ENCODE peak calls at places on chromosomes 16 and 17, in seven cellular contexts. I is fibroblast of the aortic adventitia, K is fibroblast of pulmonary artery, Z is body of pancreas, Y is lung, M is HFF-Myc, B is endothelial cell. S is an unnamed sample.

GRCh38 chr17:81386646-81387234 is 8.5 kb upstream of the BAHCC1 start:
- DNase-seq in Z (no peak), Y (no peak), B (no peak), M (no peak), K (no peak), I (no peak), S (no peak)

GRCh38 chr16:72645526-72645925 is 402.4 kb downstream of the ZFHX3 start:
- DNase-seq in I (no peak), B (no peak), Z (no peak), K (no peak), Y (no peak), M (no peak), S (no peak)

GRCh38 chr16:86077243-86077940 is 178.4 kb downstream of the IRF8 start:
- DNase-seq in Z (no peak), Y (no peak), M (no peak), I (no peak), K (no peak), B (no peak), S (no peak)

GRCh38 chr16:61195006-61195405 is 841.2 kb downstream of the CDH8 start:
- DNase-seq in B (no peak), I (no peak), Z (no peak), Y (no peak), M (no peak), K (no peak), S (no peak)

GRCh38 chr16:56547949-56548567 is 16.8 kb upstream of the MT4 start:
- DNase-seq in M (no peak), I (no peak), K (peak; percentile 12), B (no peak), Y (no peak), Z (no peak), S (peak; percentile 5)

GRCh38 chr17:5715478-5715877 is 131.2 kb upstream of the NLRP1 start:
- DNase-seq in Y (no peak), K (no peak), M (no peak), Z (no peak), I (no peak), B (no peak), S (peak; percentile 43)

GRCh38 chr16:46607529-46607928 is 13.7 kb downstream of the SHCBP1 start:
- DNase-seq in Y (no peak), I (peak; percentile 85), Z (no peak), K (peak; percentile 87), M (no peak), B (no peak), S (peak; percentile 49)

GRCh38 chr17:50241431-50241830 is 32.8 kb upstream of the TMEM92 start:
- DNase-seq in I (no peak), Y (no peak), B (no peak), M (no peak), Z (no peak), K (no peak), S (no peak)

GRCh38 chr17:7177210-7177953 is 1.8 kb downstream of the ASGR1 start:
- DNase-seq in B (peak; percentile 83), Y (peak; percentile 60), I (peak; percentile 59), K (peak; percentile 69), Z (peak; percentile 62), M (no peak), S (peak; percentile 66)

GRCh38 chr16:49601541-49601940 is 227.9 kb downstream of the C16orf78 start:
- DNase-seq in M (no peak), I (no peak), Y (no peak), K (no peak), Z (no peak), B (peak; percentile 50), S (no peak)

GRCh38 chr16:162271-162991 is 3.3 kb upstream of the HBM start:
- DNase-seq in Z (no peak), M (no peak), I (no peak), K (no peak), B (no peak), Y (no peak), S (no peak)

GRCh38 chr16:56493131-56493530 is 26.7 kb downstream of the BBS2 start:
- DNase-seq in I (no peak), Y (no peak), K (no peak), B (no peak), Z (no peak), M (no peak), S (no peak)

GRCh38 chr16:2701713-2702437 is 18.1 kb downstream of the PRSS27 start:
- DNase-seq in I (no peak), Y (no peak), M (no peak), Z (no peak), B (no peak), K (no peak), S (no peak)

GRCh38 chr16:75116081-75116910 is at the start of gene LDHD:
- DNase-seq in Y (peak; percentile 86), I (peak; percentile 40), M (no peak), K (peak; percentile 58), Z (peak; percentile 91), B (no peak), S (peak; percentile 41)

GRCh38 chr17:71511266-71511995 is 609.4 kb upstream of the SOX9 start:
- DNase-seq in K (no peak), Z (no peak), Y (no peak), M (no peak), B (no peak), I (no peak), S (no peak)

GRCh38 chr17:64270885-64271284 is 7.8 kb upstream of the TEX2 start:
- DNase-seq in Z (no peak), Y (no peak), I (no peak), M (no peak), K (no peak), B (no peak), S (no peak)

GRCh38 chr17:65359016-65359415 is 202.4 kb downstream of the AXIN2 start:
- DNase-seq in Z (no peak), I (peak; percentile 63), B (no peak), K (peak; percentile 78), M (peak; percentile 52), Y (no peak), S (peak; percentile 87)

DNA sequence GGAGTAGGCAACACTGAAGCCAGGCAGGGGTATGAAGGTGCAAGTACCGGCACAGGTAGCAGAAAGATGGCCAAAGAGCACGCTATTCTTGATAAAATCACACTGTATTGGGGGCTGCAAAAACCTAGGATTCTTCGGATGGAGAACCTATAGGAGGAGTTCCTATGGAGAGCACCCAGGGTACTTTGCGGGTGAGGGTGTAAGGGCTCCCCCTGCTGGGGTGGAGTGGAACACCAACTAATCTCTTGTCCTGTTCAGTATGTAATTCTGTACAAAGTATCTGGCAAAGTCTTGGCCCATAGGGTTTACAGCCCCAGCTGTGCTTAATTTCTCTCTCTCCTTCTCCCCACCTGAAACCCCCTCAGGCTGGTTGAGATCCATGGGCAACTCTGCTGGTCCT is 393.1 kb upstream of the ASIC2 start:
- DNase-seq in Y (no peak), B (peak; percentile 47), K (no peak), M (no peak), Z (no peak), I (no peak), S (no peak)
- TF ChIP-seq CTCF in Y (no peak), B (peak; percentile 69), K (peak; percentile 14), M (peak; percentile 42), Z (no peak), I (peak; percentile 12), S (no peak)

DNA sequence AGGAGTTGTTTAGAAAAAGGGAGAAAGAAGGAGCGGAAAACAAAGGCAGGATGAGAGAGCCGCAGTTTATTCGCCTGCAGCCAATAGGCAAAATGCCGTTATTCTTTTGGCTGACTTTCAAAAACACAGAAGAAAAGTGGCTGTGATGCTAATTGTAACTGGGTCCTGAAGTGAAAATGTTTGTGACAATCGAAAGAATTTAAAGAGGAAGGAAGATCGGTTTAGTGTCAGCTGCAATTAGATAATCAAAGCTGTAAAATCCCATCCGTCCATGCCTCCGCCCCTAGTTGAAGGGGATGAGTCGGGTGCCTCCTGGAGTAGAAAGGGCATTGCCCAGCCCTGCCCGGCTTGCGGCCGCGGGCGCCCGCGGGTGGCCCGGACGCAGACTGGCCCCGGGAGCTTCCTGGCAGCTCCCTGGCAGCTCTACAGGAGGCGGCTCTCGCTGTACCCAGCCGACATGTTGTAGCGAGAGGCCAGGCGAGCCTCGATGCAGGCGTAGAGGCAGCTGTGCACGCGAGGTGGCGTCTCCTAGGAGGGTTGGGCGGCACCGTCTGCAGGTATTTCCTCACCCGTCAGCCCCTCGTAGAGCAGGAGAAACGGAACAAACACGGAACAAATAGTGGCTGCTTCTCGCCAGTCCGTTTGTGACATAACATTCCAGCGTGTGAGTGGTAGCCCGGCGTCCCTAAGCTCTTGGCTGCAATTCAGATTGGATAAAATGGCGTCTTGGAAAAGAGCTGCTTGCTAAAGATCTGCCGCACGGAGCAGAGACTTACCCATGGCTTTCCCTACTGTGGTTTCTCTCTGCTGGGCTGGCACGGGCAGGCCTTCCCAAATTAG is 82.3 kb downstream of the TNRC6C start:
- DNase-seq in B (no peak), K (peak; percentile 53), M (no peak), Z (peak; percentile 39), Y (peak; percentile 67), I (peak; percentile 62), S (peak; percentile 77)
- TF ChIP-seq CTCF in B (no peak), K (no peak), M (no peak), Z (no peak), Y (no peak), I (peak; percentile 6), S (no peak)

DNA sequence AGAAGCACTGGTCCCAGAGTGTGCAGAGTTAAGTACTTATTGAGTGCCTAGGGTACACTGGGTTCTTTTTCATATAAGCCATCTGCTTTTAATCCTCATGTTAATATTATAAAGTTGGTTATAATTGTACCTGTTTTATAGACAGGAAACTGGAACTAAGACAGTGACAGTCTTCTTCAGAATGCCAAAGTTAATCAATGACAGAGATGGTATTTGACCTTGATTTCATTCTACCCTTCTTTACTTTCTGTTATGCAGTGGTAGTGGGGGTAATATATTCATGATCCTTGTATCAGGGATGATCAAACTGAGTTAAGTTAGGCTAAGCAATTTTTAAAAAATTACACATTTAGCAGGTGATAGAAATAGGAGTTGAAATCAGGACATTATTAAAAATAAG is 108.6 kb upstream of the GOT2 start:
- DNase-seq in B (no peak), K (no peak), Z (no peak), M (no peak), Y (no peak), I (no peak), S (no peak)
- TF ChIP-seq CTCF in B (no peak), K (no peak), Z (no peak), M (no peak), Y (no peak), I (no peak), S (no peak)

DNA sequence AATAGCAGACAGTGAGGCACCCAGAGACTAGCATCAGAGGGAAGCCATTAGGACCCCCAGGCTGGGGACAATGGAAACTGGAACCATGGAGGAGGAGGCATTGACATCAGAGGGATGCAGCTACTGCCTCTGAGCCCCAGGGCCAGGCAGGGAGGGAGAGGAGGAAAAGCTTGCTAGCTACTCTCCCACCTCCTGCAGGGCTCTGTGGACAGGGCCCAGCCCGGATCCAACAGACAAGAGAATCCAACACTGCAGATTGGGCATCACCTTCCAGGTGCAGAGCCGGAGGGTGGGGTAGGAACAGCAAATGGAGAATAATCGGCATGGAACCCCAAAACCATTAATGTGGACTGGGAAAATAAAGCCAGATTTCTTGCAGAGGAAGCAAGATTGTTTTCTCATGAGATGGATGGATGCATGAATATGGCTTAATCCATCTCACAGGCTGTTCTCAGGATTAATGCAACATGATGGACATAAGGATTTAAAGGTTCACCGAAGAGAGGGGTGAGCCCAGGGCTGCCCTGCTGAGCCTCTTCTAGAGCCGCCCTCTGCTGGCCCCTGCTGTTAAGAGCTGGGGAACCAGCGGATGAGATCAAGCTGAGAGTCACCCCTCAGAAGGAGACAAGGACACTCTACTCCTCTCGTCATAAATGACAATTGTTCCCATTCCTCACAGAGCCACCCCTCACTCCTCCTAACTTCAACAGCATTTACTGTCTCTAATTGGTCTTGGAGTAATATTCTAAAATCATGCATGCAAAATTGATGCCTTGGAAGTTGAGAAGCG is 48.8 kb downstream of the DNAH3 start:
- DNase-seq in K (peak; percentile 39), B (peak; percentile 28), Y (no peak), I (peak; percentile 36), M (no peak), Z (no peak), S (peak; percentile 43)
- TF ChIP-seq CTCF in K (peak; percentile 58), B (no peak), Y (no peak), I (peak; percentile 62), M (peak; percentile 27), Z (peak; percentile 23), S (peak; percentile 30)